ENCODE peak calls at places on chromosomes 7 and 10, in six cellular contexts. One of them, this sample, is unnamed.

GRCh38 chr10:113087082-113088029 is 137.3 kb downstream of the TCF7L2 start:
- DNase-seq in GM23248: peak; percentile 100
- DNase-seq in GM12864: no peak
- DNase-seq in endodermal cell: peak; percentile 89
- DNase-seq in astrocyte of the spinal cord: peak; percentile 99
- DNase-seq in right lobe of liver: no peak
- DNase-seq in this sample: peak; percentile 62

GRCh38 chr7:140435252-140435895 is 31.5 kb downstream of the RAB19 start:
- DNase-seq in right lobe of liver: no peak
- DNase-seq in GM12864: no peak
- DNase-seq in endodermal cell: peak; percentile 65
- DNase-seq in astrocyte of the spinal cord: no peak
- DNase-seq in GM23248: no peak
- DNase-seq in this sample: no peak

GRCh38 chr10:133616371-133617130 is 10.0 kb downstream of the FRG2B start:
- DNase-seq in endodermal cell: no peak
- DNase-seq in GM23248: no peak
- DNase-seq in right lobe of liver: no peak
- DNase-seq in astrocyte of the spinal cord: no peak
- DNase-seq in GM12864: no peak
- DNase-seq in this sample: peak; percentile 32

GRCh38 chr7:42237891-42238531 is 1.0 kb upstream of the GLI3 start:
- DNase-seq in right lobe of liver: peak; percentile 49
- DNase-seq in astrocyte of the spinal cord: peak; percentile 73
- DNase-seq in endodermal cell: peak; percentile 89
- DNase-seq in GM23248: peak; percentile 81
- DNase-seq in GM12864: no peak
- DNase-seq in this sample: peak; percentile 48

GRCh38 chr10:12807982-12808613 is 193.4 kb downstream of the CCDC3 start:
- DNase-seq in endodermal cell: no peak
- DNase-seq in right lobe of liver: no peak
- DNase-seq in GM12864: no peak
- DNase-seq in astrocyte of the spinal cord: no peak
- DNase-seq in GM23248: no peak
- DNase-seq in this sample: peak; percentile 36

GRCh38 chr10:24570658-24571426 is 152.8 kb downstream of the ARHGAP21 start:
- DNase-seq in right lobe of liver: no peak
- DNase-seq in GM23248: peak; percentile 37
- DNase-seq in GM12864: no peak
- DNase-seq in astrocyte of the spinal cord: no peak
- DNase-seq in endodermal cell: no peak
- DNase-seq in this sample: no peak

GRCh38 chr7:155884225-155885161 is 72.2 kb upstream of the SHH start:
- DNase-seq in endodermal cell: peak; percentile 31
- DNase-seq in astrocyte of the spinal cord: no peak
- DNase-seq in right lobe of liver: peak; percentile 13
- DNase-seq in GM12864: no peak
- DNase-seq in GM23248: no peak
- DNase-seq in this sample: no peak

GRCh38 chr10:103612462-103613365 is 119.2 kb downstream of the NEURL1 start:
- DNase-seq in right lobe of liver: no peak
- DNase-seq in astrocyte of the spinal cord: peak; percentile 53
- DNase-seq in GM23248: peak; percentile 95
- DNase-seq in endodermal cell: no peak
- DNase-seq in GM12864: no peak
- DNase-seq in this sample: no peak

GRCh38 chr7:43112941-43113621 is 634 bp downstream of the HECW1 start:
- DNase-seq in GM12864: no peak
- DNase-seq in endodermal cell: peak; percentile 90
- DNase-seq in astrocyte of the spinal cord: peak; percentile 65
- DNase-seq in right lobe of liver: no peak
- DNase-seq in GM23248: peak; percentile 86
- DNase-seq in this sample: no peak

GRCh38 chr7:151008143-151008510 is 16.2 kb downstream of the ATG9B start:
- DNase-seq in astrocyte of the spinal cord: no peak
- DNase-seq in right lobe of liver: peak; percentile 46
- DNase-seq in endodermal cell: peak; percentile 81
- DNase-seq in GM23248: no peak
- DNase-seq in GM12864: no peak
- DNase-seq in this sample: no peak

GRCh38 chr7:155913311-155913710 is 101.0 kb upstream of the SHH start:
- DNase-seq in right lobe of liver: no peak
- DNase-seq in astrocyte of the spinal cord: no peak
- DNase-seq in endodermal cell: no peak
- DNase-seq in GM12864: no peak
- DNase-seq in GM23248: no peak
- DNase-seq in this sample: no peak

GRCh38 chr7:112001089-112001826 is 204.9 kb downstream of the DOCK4 start:
- DNase-seq in right lobe of liver: no peak
- DNase-seq in GM23248: peak; percentile 81
- DNase-seq in astrocyte of the spinal cord: peak; percentile 88
- DNase-seq in GM12864: no peak
- DNase-seq in endodermal cell: no peak
- DNase-seq in this sample: no peak

GRCh38 chr7:1586827-1587705 is 17.2 kb upstream of the PSMG3 start:
- DNase-seq in astrocyte of the spinal cord: no peak
- DNase-seq in right lobe of liver: no peak
- DNase-seq in GM12864: no peak
- DNase-seq in GM23248: no peak
- DNase-seq in endodermal cell: no peak
- DNase-seq in this sample: no peak

GRCh38 chr7:17371656-17372524 is 73.4 kb downstream of the AHR start:
- DNase-seq in GM12864: no peak
- DNase-seq in endodermal cell: no peak
- DNase-seq in right lobe of liver: no peak
- DNase-seq in GM23248: peak; percentile 97
- DNase-seq in astrocyte of the spinal cord: peak; percentile 97
- DNase-seq in this sample: no peak

GRCh38 chr7:27112960-27113949 is 10.8 kb upstream of the HOXA2 start:
- DNase-seq in endodermal cell: peak; percentile 80
- DNase-seq in right lobe of liver: peak; percentile 61
- DNase-seq in GM23248: no peak
- DNase-seq in astrocyte of the spinal cord: peak; percentile 91
- DNase-seq in GM12864: no peak
- DNase-seq in this sample: peak; percentile 79

GRCh38 chr7:150972094-150972493 is 6.0 kb downstream of the KCNH2 start:
- DNase-seq in GM23248: no peak
- DNase-seq in astrocyte of the spinal cord: no peak
- DNase-seq in endodermal cell: no peak
- DNase-seq in right lobe of liver: no peak
- DNase-seq in GM12864: no peak
- DNase-seq in this sample: peak; percentile 62

GRCh38 chr10:42454313-42454712 is 184.1 kb downstream of the ZNF33B start:
- DNase-seq in GM23248: no peak
- DNase-seq in right lobe of liver: no peak
- DNase-seq in astrocyte of the spinal cord: no peak
- DNase-seq in GM12864: no peak
- DNase-seq in endodermal cell: no peak
- DNase-seq in this sample: no peak

GRCh38 chr10:131210181-131210580 is 101.3 kb downstream of the TCERG1L start:
- DNase-seq in GM23248: no peak
- DNase-seq in GM12864: no peak
- DNase-seq in right lobe of liver: no peak
- DNase-seq in endodermal cell: peak; percentile 20
- DNase-seq in astrocyte of the spinal cord: no peak
- DNase-seq in this sample: no peak

GRCh38 chr7:154872811-154873570 is 129.9 kb downstream of the PAXIP1 start:
- DNase-seq in endodermal cell: no peak
- DNase-seq in GM23248: no peak
- DNase-seq in astrocyte of the spinal cord: no peak
- DNase-seq in right lobe of liver: no peak
- DNase-seq in GM12864: no peak
- DNase-seq in this sample: no peak

GRCh38 chr10:86334515-86335085 is 32.0 kb downstream of the GRID1 start:
- DNase-seq in right lobe of liver: no peak
- DNase-seq in GM12864: no peak
- DNase-seq in endodermal cell: peak; percentile 85
- DNase-seq in GM23248: no peak
- DNase-seq in astrocyte of the spinal cord: no peak
- DNase-seq in this sample: no peak

GRCh38 chr10:49651039-49651835 is 28.2 kb upstream of the C10orf53 start:
- DNase-seq in GM12864: no peak
- DNase-seq in astrocyte of the spinal cord: no peak
- DNase-seq in right lobe of liver: peak; percentile 35
- DNase-seq in GM23248: no peak
- DNase-seq in endodermal cell: peak; percentile 29
- DNase-seq in this sample: no peak

GRCh38 chr10:122441961-122442360 is 12.5 kb upstream of the ARMS2 start:
- DNase-seq in astrocyte of the spinal cord: peak; percentile 72
- DNase-seq in GM12864: no peak
- DNase-seq in GM23248: peak; percentile 79
- DNase-seq in endodermal cell: no peak
- DNase-seq in right lobe of liver: no peak
- DNase-seq in this sample: no peak

GRCh38 chr7:152351168-152351567 is 84.6 kb downstream of the KMT2C start:
- DNase-seq in GM23248: no peak
- DNase-seq in GM12864: no peak
- DNase-seq in right lobe of liver: no peak
- DNase-seq in astrocyte of the spinal cord: no peak
- DNase-seq in endodermal cell: no peak
- DNase-seq in this sample: no peak

GRCh38 chr7:43138710-43139601 is 26.5 kb downstream of the HECW1 start:
- DNase-seq in GM12864: no peak
- DNase-seq in astrocyte of the spinal cord: peak; percentile 92
- DNase-seq in right lobe of liver: no peak
- DNase-seq in endodermal cell: peak; percentile 64
- DNase-seq in GM23248: peak; percentile 19
- DNase-seq in this sample: no peak

GRCh38 chr10:3876563-3876962 is 91.6 kb upstream of the KLF6 start:
- DNase-seq in astrocyte of the spinal cord: no peak
- DNase-seq in right lobe of liver: no peak
- DNase-seq in endodermal cell: peak; percentile 34
- DNase-seq in GM23248: peak; percentile 62
- DNase-seq in GM12864: no peak
- DNase-seq in this sample: no peak

GRCh38 chr7:41163991-41164390 is 538.9 kb downstream of the INHBA start:
- DNase-seq in astrocyte of the spinal cord: no peak
- DNase-seq in GM12864: no peak
- DNase-seq in endodermal cell: peak; percentile 49
- DNase-seq in right lobe of liver: no peak
- DNase-seq in GM23248: no peak
- DNase-seq in this sample: no peak

DNA sequence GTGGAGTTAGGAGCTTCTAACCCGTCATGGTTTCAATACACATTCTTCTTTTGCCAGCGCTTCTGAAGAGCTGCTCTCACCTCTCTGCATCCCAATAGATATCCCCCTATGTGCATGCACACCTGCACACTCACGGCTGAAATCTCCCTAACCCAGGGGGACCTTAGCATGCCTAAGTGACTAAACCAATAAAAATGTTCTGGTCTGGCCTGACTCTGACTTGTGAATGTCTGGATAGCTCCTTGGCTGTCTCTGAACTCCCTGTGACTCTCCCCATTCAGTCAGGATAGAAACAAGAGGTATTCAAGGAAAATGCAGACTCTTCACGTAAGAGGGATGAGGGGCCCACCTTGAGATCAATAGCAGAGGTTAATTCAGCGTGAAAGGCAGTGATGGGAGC is 22.4 kb downstream of the PRSS2 start:
- DNase-seq in GM23248: no peak
- DNase-seq in endodermal cell: no peak
- DNase-seq in right lobe of liver: no peak
- DNase-seq in astrocyte of the spinal cord: peak; percentile 30
- DNase-seq in GM12864: no peak
- DNase-seq in this sample: no peak
- H3K4me3 ChIP-seq in GM23248: no peak overlapping the region
- H3K4me3 ChIP-seq in endodermal cell: no peak overlapping the region
- H3K4me3 ChIP-seq in right lobe of liver: no peak overlapping the region
- H3K4me3 ChIP-seq in astrocyte of the spinal cord: no peak overlapping the region
- H3K4me3 ChIP-seq in GM12864: no peak overlapping the region
- H3K4me3 ChIP-seq in this sample: no peak overlapping the region

GRCh38 chr10:87506988-87507387 is 2.3 kb downstream of the MINPP1 start:
- DNase-seq in GM12864: no peak
- DNase-seq in GM23248: no peak
- DNase-seq in astrocyte of the spinal cord: no peak
- DNase-seq in endodermal cell: no peak
- DNase-seq in right lobe of liver: no peak
- DNase-seq in this sample: no peak

GRCh38 chr10:87504667-87505365 is at the start of gene MINPP1:
- DNase-seq in GM23248: peak; percentile 96
- DNase-seq in right lobe of liver: peak; percentile 88
- DNase-seq in endodermal cell: peak; percentile 95
- DNase-seq in GM12864: peak; percentile 51
- DNase-seq in astrocyte of the spinal cord: peak; percentile 83
- DNase-seq in this sample: peak; percentile 88

GRCh38 chr10:87503892-87504291 is 801 bp upstream of the MINPP1 start:
- DNase-seq in right lobe of liver: no peak
- DNase-seq in endodermal cell: no peak
- DNase-seq in GM23248: peak; percentile 73
- DNase-seq in astrocyte of the spinal cord: no peak
- DNase-seq in GM12864: no peak
- DNase-seq in this sample: no peak

GRCh38 chr10:87504307-87504666 is 406 bp upstream of the MINPP1 start:
- DNase-seq in astrocyte of the spinal cord: no peak
- DNase-seq in GM23248: no peak
- DNase-seq in right lobe of liver: no peak
- DNase-seq in endodermal cell: no peak
- DNase-seq in GM12864: no peak
- DNase-seq in this sample: no peak

GRCh38 chr10:87505366-87506113 is 847 bp downstream of the MINPP1 start:
- DNase-seq in GM23248: peak; percentile 87
- DNase-seq in right lobe of liver: peak; percentile 70
- DNase-seq in endodermal cell: peak; percentile 85
- DNase-seq in GM12864: no peak
- DNase-seq in astrocyte of the spinal cord: peak; percentile 52
- DNase-seq in this sample: peak; percentile 64
- H3K4me3 ChIP-seq in GM23248: peak overlapping the region; percentile 88
- H3K4me3 ChIP-seq in right lobe of liver: peak overlapping the region; percentile 95
- H3K4me3 ChIP-seq in endodermal cell: peak overlapping the region; percentile 81
- H3K4me3 ChIP-seq in GM12864: peak overlapping the region; percentile 75
- H3K4me3 ChIP-seq in astrocyte of the spinal cord: peak overlapping the region; percentile 94
- H3K4me3 ChIP-seq in this sample: peak overlapping the region; percentile 83

GRCh38 chr10:5557799-5558771 is 33.3 kb downstream of the CALML3 start:
- DNase-seq in endodermal cell: peak; percentile 69
- DNase-seq in GM23248: no peak
- DNase-seq in right lobe of liver: peak; percentile 37
- DNase-seq in GM12864: no peak
- DNase-seq in astrocyte of the spinal cord: no peak
- DNase-seq in this sample: peak; percentile 47
- H3K4me3 ChIP-seq in endodermal cell: no peak overlapping the region
- H3K4me3 ChIP-seq in GM23248: no peak overlapping the region
- H3K4me3 ChIP-seq in right lobe of liver: no peak overlapping the region
- H3K4me3 ChIP-seq in GM12864: no peak overlapping the region
- H3K4me3 ChIP-seq in astrocyte of the spinal cord: no peak overlapping the region
- H3K4me3 ChIP-seq in this sample: no peak overlapping the region

DNA sequence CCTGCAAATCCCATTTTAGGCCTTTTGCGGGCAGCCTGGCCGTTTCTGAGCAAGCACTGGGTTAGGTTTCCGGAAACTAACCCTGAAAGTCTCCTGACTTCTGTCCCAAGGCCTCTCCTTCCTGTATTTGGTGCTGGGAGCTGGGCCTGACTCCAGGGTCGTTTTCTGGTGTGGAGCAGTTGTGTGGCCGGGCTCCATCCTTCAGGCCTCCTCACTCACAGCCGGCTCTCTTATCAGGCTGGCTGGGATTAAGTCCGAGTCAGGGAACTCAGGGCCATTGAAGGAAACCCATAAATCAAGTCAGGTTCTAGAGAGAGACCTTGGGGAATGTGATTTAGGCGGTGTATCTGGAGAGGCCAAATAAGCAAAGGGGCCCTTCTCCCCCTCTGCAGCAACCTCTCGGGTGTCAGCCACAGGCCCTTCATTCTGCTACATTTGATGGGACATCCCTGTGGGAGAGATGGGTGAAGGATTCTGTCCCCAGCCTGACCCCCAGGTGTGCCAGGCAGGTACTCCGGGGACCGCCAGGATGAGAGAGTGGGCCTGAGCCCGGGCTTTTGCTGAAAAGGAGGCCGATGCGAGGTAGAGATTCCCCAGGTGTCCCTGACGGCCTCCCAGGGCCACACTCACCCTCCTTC is 3.3 kb downstream of the GATA3 start:
- DNase-seq in right lobe of liver: no peak
- DNase-seq in GM23248: no peak
- DNase-seq in endodermal cell: peak; percentile 72
- DNase-seq in astrocyte of the spinal cord: no peak
- DNase-seq in GM12864: no peak
- DNase-seq in this sample: no peak
- H3K4me3 ChIP-seq in right lobe of liver: no peak overlapping the region
- H3K4me3 ChIP-seq in GM23248: no peak overlapping the region
- H3K4me3 ChIP-seq in endodermal cell: peak overlapping the region; percentile 97
- H3K4me3 ChIP-seq in astrocyte of the spinal cord: no peak overlapping the region
- H3K4me3 ChIP-seq in GM12864: no peak overlapping the region
- H3K4me3 ChIP-seq in this sample: no peak overlapping the region